ENCODE peak calls at places on chromosome 2, in five cellular contexts. S is activated T-helper 1 cell treated with Interleukin-2 at 50 U/mL for 16 hours, Y is Calu3, C is choroid plexus epithelial cell, W is occipital lobe. N is an unnamed sample.
A peak's percentile ranks its signal among the peaks of the same experiment; 100 is the strongest.

GRCh38 chr2:217756375-217757107 is 246.3 kb downstream of the TNS1 start:
- DNase-seq in S (peak; percentile 44), Y (peak; percentile 84), C (peak; percentile 60), W (peak; percentile 74), N (peak; percentile 98)

GRCh38 chr2:168884990-168885389 is 5.2 kb downstream of the SPC25 start:
- DNase-seq in S (no peak), Y (no peak), C (peak; percentile 16), W (no peak), N (no peak)

GRCh38 chr2:226440119-226440917 is 359.3 kb downstream of the IRS1 start:
- DNase-seq in S (no peak), Y (no peak), C (no peak), W (no peak), N (no peak)

GRCh38 chr2:15670981-15671380 is 79.3 kb downstream of the DDX1 start:
- DNase-seq in S (no peak), Y (no peak), C (no peak), W (no peak), N (no peak)

GRCh38 chr2:201900362-201900761 is 94.0 kb downstream of the CDK15 start:
- DNase-seq in S (no peak), Y (peak; percentile 32), C (no peak), W (no peak), N (no peak)

GRCh38 chr2:71804251-71804650 is 343.4 kb downstream of the CYP26B1 start:
- DNase-seq in S (no peak), Y (no peak), C (no peak), W (no peak), N (no peak)

GRCh38 chr2:73979021-73979420 is 5.7 kb upstream of the TET3 start:
- DNase-seq in S (peak; percentile 36), Y (no peak), C (no peak), W (no peak), N (no peak)

GRCh38 chr2:10499911-10500521 is 51.9 kb upstream of the ODC1 start:
- DNase-seq in S (no peak), Y (no peak), C (no peak), W (no peak), N (no peak)

GRCh38 chr2:106192752-106193490 is 1.2 kb downstream of the UXS1 start:
- DNase-seq in S (peak; percentile 22), Y (peak; percentile 55), C (peak; percentile 98), W (no peak), N (no peak)

GRCh38 chr2:42906557-42907380 is 114.4 kb upstream of the HAAO start:
- DNase-seq in S (no peak), Y (peak; percentile 41), C (peak; percentile 40), W (no peak), N (no peak)

GRCh38 chr2:129936334-129936934 is 43.0 kb upstream of the RAB6C start:
- DNase-seq in S (peak; percentile 6), Y (no peak), C (no peak), W (no peak), N (no peak)

GRCh38 chr2:216792222-216793001 is 67.5 kb downstream of the TNP1 start:
- DNase-seq in S (no peak), Y (no peak), C (peak; percentile 12), W (no peak), N (no peak)

GRCh38 chr2:240736281-240737250 is 44.9 kb downstream of the AQP12A start:
- DNase-seq in S (no peak), Y (no peak), C (no peak), W (no peak), N (no peak)

GRCh38 chr2:234853739-234854138 is 98.1 kb upstream of the SH3BP4 start:
- DNase-seq in S (no peak), Y (no peak), C (peak; percentile 47), W (no peak), N (no peak)

GRCh38 chr2:228658998-228659397 is 477.5 kb upstream of the SPHKAP start:
- DNase-seq in S (no peak), Y (no peak), C (peak; percentile 96), W (no peak), N (no peak)

GRCh38 chr2:43737097-43737854 is 36.6 kb upstream of the DYNC2LI1 start:
- DNase-seq in S (no peak), Y (no peak), C (peak; percentile 97), W (no peak), N (no peak)

GRCh38 chr2:1696472-1696871 is 47.8 kb downstream of the PXDN start:
- DNase-seq in S (no peak), Y (no peak), C (no peak), W (no peak), N (no peak)

GRCh38 chr2:126792186-126792585 is 106.5 kb upstream of the TEX51 start:
- DNase-seq in S (no peak), Y (no peak), C (no peak), W (no peak), N (no peak)

GRCh38 chr2:200600549-200601212 is 14.9 kb downstream of the AOX1 start:
- DNase-seq in S (no peak), Y (no peak), C (peak; percentile 57), W (no peak), N (no peak)

GRCh38 chr2:192243488-192243887 is 48.8 kb upstream of the TMEFF2 start:
- DNase-seq in S (no peak), Y (no peak), C (peak; percentile 62), W (no peak), N (no peak)

N was measured in H1.